ENCODE peak calls at places on chromosome 2, in four cellular contexts. A, K, T and Q are unnamed samples.

GRCh38 chr2:183995632-183996031 is 602.7 kb upstream of the ZNF804A start:
- DNase-seq in A (no peak), K (no peak), T (no peak), Q (no peak)

GRCh38 chr2:130864830-130865229 is 28.1 kb downstream of the ARHGEF4 start:
- DNase-seq in A (peak; percentile 78), K (peak; percentile 50), T (no peak), Q (peak; percentile 47)

GRCh38 chr2:104897515-104898184 is 43.7 kb downstream of the POU3F3 start:
- DNase-seq in A (peak; percentile 25), K (no peak), T (no peak), Q (no peak)

GRCh38 chr2:26855516-26855915 is 7.6 kb downstream of the DPYSL5 start:
- DNase-seq in A (no peak), K (no peak), T (no peak), Q (no peak)

GRCh38 chr2:176744156-176744555 is 468.4 kb upstream of the HNRNPA3 start:
- DNase-seq in A (no peak), K (no peak), T (no peak), Q (no peak)

GRCh38 chr2:189115126-189115525 is 64.4 kb downstream of the COL5A2 start:
- DNase-seq in A (peak; percentile 38), K (peak; percentile 12), T (no peak), Q (no peak)

GRCh38 chr2:85506768-85507181 is 32.2 kb upstream of the MAT2A start:
- DNase-seq in A (peak; percentile 92), K (no peak), T (no peak), Q (no peak)

GRCh38 chr2:105812180-105813044 is 67.7 kb downstream of the NCK2 start:
- DNase-seq in A (peak; percentile 93), K (no peak), T (no peak), Q (no peak)

GRCh38 chr2:73072416-73072815 is 904 bp upstream of the SFXN5 start:
- DNase-seq in A (no peak), K (no peak), T (no peak), Q (no peak)

GRCh38 chr2:128786296-128786695 is 467.6 kb upstream of the HS6ST1 start:
- DNase-seq in A (no peak), K (no peak), T (no peak), Q (no peak)

GRCh38 chr2:213834746-213835145 is 550.5 kb downstream of the SPAG16 start:
- DNase-seq in A (peak; percentile 19), K (no peak), T (no peak), Q (no peak)

GRCh38 chr2:195316485-195316884 is 340.5 kb upstream of the SLC39A10 start:
- DNase-seq in A (peak; percentile 6), K (no peak), T (no peak), Q (no peak)

GRCh38 chr2:241794250-241794823 is 14.7 kb upstream of the NEU4 start:
- DNase-seq in A (no peak), K (no peak), T (no peak), Q (no peak)

GRCh38 chr2:33210626-33211025 is 263.9 kb downstream of the LTBP1 start:
- DNase-seq in A (peak; percentile 99), K (no peak), T (no peak), Q (peak; percentile 36)

GRCh38 chr2:383173-383572 is 95.3 kb upstream of the ALKAL2 start:
- DNase-seq in A (no peak), K (no peak), T (no peak), Q (peak; percentile 37)
- TF ChIP-seq CTCF in A (no peak), K (no peak), T (no peak), Q (no peak)

GRCh38 chr2:24616606-24617005 is 125.6 kb downstream of the NCOA1 start:
- DNase-seq in A (no peak), K (no peak), T (no peak), Q (no peak)

GRCh38 chr2:24617431-24617830 is 126.4 kb downstream of the NCOA1 start:
- DNase-seq in A (no peak), K (no peak), T (no peak), Q (no peak)

GRCh38 chr2:24611626-24612025 is 120.6 kb downstream of the NCOA1 start:
- DNase-seq in A (no peak), K (no peak), T (no peak), Q (no peak)

GRCh38 chr2:24613154-24613814 is 122.2 kb downstream of the NCOA1 start:
- DNase-seq in A (peak; percentile 76), K (peak; percentile 24), T (no peak), Q (peak; percentile 30)
- TF ChIP-seq CTCF in A (peak; percentile 56), K (peak; percentile 45), T (no peak), Q (peak; percentile 43)

GRCh38 chr2:69829243-69830044 is at the start of gene GMCL1:
- DNase-seq in A (peak; percentile 94), K (peak; percentile 87), T (peak; percentile 98), Q (peak; percentile 98)
- TF ChIP-seq CTCF in A (no peak), K (no peak), T (no peak), Q (no peak)

DNA sequence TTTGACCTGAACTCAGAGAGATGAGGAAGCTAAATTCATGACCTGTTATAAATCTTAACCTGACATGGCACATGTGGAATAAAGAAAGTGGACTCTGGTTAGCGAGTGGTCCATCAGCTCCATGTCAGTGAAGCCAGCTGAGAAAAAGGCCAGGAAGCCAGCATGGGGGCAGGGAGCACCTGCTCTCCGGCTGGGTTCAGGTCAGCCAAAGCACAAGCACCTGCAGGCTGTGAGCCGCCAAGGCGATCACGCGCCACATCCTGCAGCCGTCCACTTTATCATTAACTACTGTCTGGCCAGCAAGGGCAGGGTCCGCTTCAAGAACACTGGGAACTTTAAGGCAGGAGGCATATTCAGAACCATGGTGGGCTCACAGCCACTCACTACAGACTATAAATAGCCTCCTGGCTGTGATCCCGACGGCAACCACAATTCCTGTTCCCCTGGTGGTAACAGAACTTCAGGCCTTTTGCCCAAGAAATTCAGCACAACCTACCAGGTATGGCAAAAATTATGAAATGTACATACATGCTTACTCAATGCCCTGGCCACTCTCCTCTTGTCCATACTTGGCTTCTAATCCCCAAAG is 35.5 kb downstream of the ACVR1 start:
- DNase-seq in A (peak; percentile 39), K (no peak), T (no peak), Q (peak; percentile 72)
- TF ChIP-seq CTCF in A (no peak), K (no peak), T (no peak), Q (no peak)